ENCODE peak calls at places on chromosomes 5 and 9, in five cellular contexts. U is HCT116, H is GM12878, N is H1, S is K562. Y is an unnamed sample.

GRCh38 chr9:503881-504852 is 289.5 kb downstream of the DOCK8 start:
- DNase-seq in N (peak), H (no peak), S (peak), U (peak), Y (peak)

GRCh38 chr5:142826093-142826492 is 55.9 kb downstream of the ARHGAP26 start:
- DNase-seq in N (no peak), U (no peak), H (no peak), S (no peak), Y (no peak)

GRCh38 chr5:78320461-78320860 is 26.0 kb upstream of the AP3B1 start:
- DNase-seq in H (no peak), U (peak), S (no peak), N (no peak), Y (no peak)

GRCh38 chr9:121674952-121675351 is 23.5 kb downstream of the DAB2IP start:
- DNase-seq in H (no peak), N (no peak), U (no peak), S (no peak), Y (no peak)

GRCh38 chr9:93091453-93092081 is 4.5 kb upstream of the CARD19 start:
- DNase-seq in H (peak), U (peak), N (no peak), S (no peak), Y (no peak)

GRCh38 chr5:167578977-167579700 is 712.3 kb upstream of the WWC1 start:
- DNase-seq in S (no peak), U (no peak), H (no peak), N (no peak), Y (no peak)

GRCh38 chr5:180632768-180633167 is 16.6 kb downstream of the FLT4 start:
- DNase-seq in H (no peak), N (no peak), U (no peak), S (no peak), Y (no peak)

GRCh38 chr9:121855476-121855875 is 204.0 kb downstream of the DAB2IP start:
- DNase-seq in N (no peak), U (no peak), S (no peak), H (no peak), Y (no peak)

GRCh38 chr5:154756871-154757646 is 1.9 kb downstream of the LARP1 start:
- DNase-seq in H (no peak), U (no peak), S (peak), N (no peak), Y (no peak)

GRCh38 chr5:3736466-3736865 is 140.8 kb downstream of the IRX1 start:
- DNase-seq in N (no peak), S (no peak), U (no peak), H (no peak), Y (no peak)

GRCh38 chr5:54742417-54742889 is 224.9 kb downstream of the SNX18 start:
- DNase-seq in H (no peak), S (peak), U (no peak), N (no peak), Y (no peak)

GRCh38 chr9:5949103-5949699 is 58.5 kb downstream of the MLANA start:
- DNase-seq in U (no peak), S (no peak), N (no peak), H (peak), Y (no peak)

GRCh38 chr5:93746406-93747056 is 5.1 kb upstream of the POU5F2 start:
- DNase-seq in U (no peak), H (no peak), S (no peak), N (no peak), Y (no peak)

GRCh38 chr5:150077060-150077459 is 9.3 kb downstream of the CSF1R start:
- DNase-seq in U (no peak), H (no peak), N (peak), S (no peak), Y (no peak)

GRCh38 chr9:35914307-35914807 is 5.1 kb downstream of the SPAAR start:
- DNase-seq in U (no peak), H (no peak), N (no peak), S (peak), Y (no peak)

GRCh38 chr5:124538196-124538595 is 208.2 kb downstream of the ZNF608 start:
- DNase-seq in N (no peak), U (no peak), S (no peak), H (no peak), Y (no peak)

GRCh38 chr9:137837345-137838278 is 40.0 kb upstream of the CACNA1B start:
- DNase-seq in S (no peak), H (no peak), N (no peak), U (no peak), Y (no peak)

GRCh38 chr9:112487799-112488345 is 1.2 kb downstream of the KIAA1958 start:
- DNase-seq in N (no peak), S (peak), H (no peak), U (no peak), Y (peak)

GRCh38 chr5:133825631-133826289 is 142.7 kb downstream of the C5orf15 start:
- DNase-seq in U (no peak), N (no peak), H (peak), S (no peak), Y (no peak)

GRCh38 chr9:70865471-70865870 is 255.9 kb downstream of the TRPM3 start:
- DNase-seq in S (no peak), U (no peak), H (no peak), N (no peak), Y (no peak)

GRCh38 chr9:16869140-16869903 is 1.1 kb downstream of the BNC2 start:
- DNase-seq in N (no peak), H (no peak), U (no peak), S (no peak), Y (no peak)

GRCh38 chr5:65059681-65060598 is 291.2 kb downstream of the CWC27 start:
- DNase-seq in N (no peak), U (no peak), S (no peak), H (peak), Y (no peak)

GRCh38 chr5:176820937-176821336 is 10.6 kb downstream of the UNC5A start:
- DNase-seq in H (no peak), N (no peak), U (no peak), S (no peak), Y (no peak)

GRCh38 chr5:104739905-104740304 is 1177.3 kb upstream of the NUDT12 start:
- DNase-seq in H (no peak), S (no peak), U (no peak), N (no peak), Y (no peak)
- TF ChIP-seq YY1 in H (no peak), S (no peak), U (no peak), N (no peak), Y (no peak)

GRCh38 chr9:129402931-129403742 is 217.8 kb downstream of the C9orf50 start:
- DNase-seq in S (no peak), N (no peak), U (no peak), H (no peak), Y (no peak)
- H3K9ac ChIP-seq in S (peak), N (no peak), U (no peak), H (no peak), Y (peak)

GRCh38 chr9:22457448-22457847 is 10.8 kb downstream of the DMRTA1 start:
- DNase-seq in S (no peak), U (no peak), N (no peak), H (no peak), Y (no peak)
- TF ChIP-seq YY1 in S (no peak), U (no peak), N (no peak), H (no peak), Y (no peak)

GRCh38 chr9:86648828-86649170 is 294.6 kb upstream of the TUT7 start:
- DNase-seq in S (no peak), N (no peak), H (no peak), U (no peak), Y (no peak)

GRCh38 chr9:86652696-86653095 is 294.6 kb downstream of the GAS1 start:
- DNase-seq in S (no peak), H (no peak), N (no peak), U (no peak), Y (no peak)

GRCh38 chr9:86645303-86645702 is 291.1 kb upstream of the TUT7 start:
- DNase-seq in H (no peak), N (no peak), U (no peak), S (no peak), Y (no peak)

GRCh38 chr9:86648156-86648827 is 294.1 kb upstream of the TUT7 start:
- DNase-seq in N (no peak), U (no peak), S (no peak), H (no peak), Y (no peak)

DNA sequence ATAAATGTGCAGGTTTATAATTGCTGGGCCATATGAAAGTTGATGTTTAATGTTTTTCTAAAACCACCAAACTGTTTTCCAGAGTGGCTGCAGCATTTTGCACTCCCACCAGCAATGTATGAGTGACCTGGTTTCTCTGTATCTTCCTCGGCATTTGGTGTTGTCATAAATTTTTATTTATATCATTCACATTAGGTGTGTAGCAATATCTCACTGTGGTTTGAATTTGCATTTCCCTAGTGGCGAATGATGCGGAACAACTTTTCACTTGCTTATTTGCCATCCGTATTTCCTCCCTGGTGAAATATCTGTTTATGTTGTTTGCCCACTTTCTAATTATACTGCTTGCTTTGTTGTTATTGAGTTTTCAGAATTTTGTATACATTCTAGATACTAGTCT is 295.7 kb upstream of the TUT7 start:
- DNase-seq in S (no peak), U (no peak), N (no peak), H (no peak), Y (no peak)
- H3K9ac ChIP-seq in S (no peak), U (no peak), N (no peak), H (no peak), Y (no peak)

GRCh38 chr9:37677435-37677834 is 26.7 kb downstream of the FRMPD1 start:
- DNase-seq in U (no peak), H (no peak), N (no peak), S (no peak), Y (no peak)

GRCh38 chr9:37676411-37676830 is 25.7 kb downstream of the FRMPD1 start:
- DNase-seq in N (no peak), U (no peak), H (no peak), S (no peak), Y (no peak)

GRCh38 chr9:37675661-37676060 is 24.9 kb downstream of the FRMPD1 start:
- DNase-seq in S (no peak), U (no peak), H (no peak), N (no peak), Y (no peak)

GRCh38 chr9:37679649-37680402 is 29.1 kb downstream of the FRMPD1 start:
- DNase-seq in S (no peak), H (no peak), U (no peak), N (no peak), Y (no peak)

GRCh38 chr9:37678789-37679273 is 28.1 kb downstream of the FRMPD1 start:
- DNase-seq in N (no peak), U (peak), H (no peak), S (peak), Y (no peak)
- TF ChIP-seq YY1 in N (no peak), U (no peak), H (no peak), S (no peak), Y (no peak)